ENCODE peak calls at places on chromosome 14, in nine cellular contexts. T is heart left ventricle, Y is GM23338, U is astrocyte of the spinal cord, G is upper lobe of right lung, F is adipocyte, E is fibroblast of lung, N is fibroblast of mammary gland, L is stomach. J is an unnamed sample.

GRCh38 chr14:67942311-67942710 is 122.7 kb downstream of the RAD51B start:
- DNase-seq in T (no peak), Y (no peak), U (no peak), G (no peak), F (no peak), E (peak), N (peak), L (no peak), J (no peak)

GRCh38 chr14:78997811-78998210 is 827.6 kb downstream of the NRXN3 start:
- DNase-seq in T (no peak), Y (no peak), U (peak), G (no peak), F (peak), E (peak), N (peak), L (no peak), J (peak)

GRCh38 chr14:75011356-75012097 is 8.8 kb downstream of the EIF2B2 start:
- DNase-seq in T (no peak), Y (no peak), U (peak), G (no peak), F (peak), E (peak), N (peak), L (no peak), J (no peak)

GRCh38 chr14:95662376-95663186 is 23.6 kb upstream of the TCL1B start:
- DNase-seq in T (no peak), Y (no peak), U (no peak), G (no peak), F (peak), E (no peak), N (peak), L (no peak), J (no peak)

GRCh38 chr14:54253195-54253947 is 143.4 kb upstream of the CDKN3 start:
- DNase-seq in T (no peak), Y (no peak), U (peak), G (no peak), F (peak), E (peak), N (peak), L (no peak), J (no peak)

GRCh38 chr14:92649934-92650545 is 98.4 kb downstream of the LGMN start:
- DNase-seq in T (peak), Y (no peak), U (peak), G (peak), F (peak), E (peak), N (peak), L (peak), J (no peak)

GRCh38 chr14:50846171-50846880 is 15.4 kb upstream of the NIN start:
- DNase-seq in T (no peak), Y (no peak), U (peak), G (no peak), F (peak), E (no peak), N (peak), L (no peak), J (no peak)

GRCh38 chr14:102993523-102993922 is 63.8 kb downstream of the CDC42BPB start:
- DNase-seq in T (no peak), Y (no peak), U (peak), G (no peak), F (peak), E (peak), N (peak), L (no peak), J (no peak)

GRCh38 chr14:67551940-67552339 is 18.9 kb downstream of the PLEKHH1 start:
- DNase-seq in T (no peak), Y (no peak), U (no peak), G (peak), F (no peak), E (no peak), N (no peak), L (no peak), J (no peak)

GRCh38 chr14:56659964-56660551 is 80.5 kb downstream of the TMEM260 start:
- DNase-seq in T (no peak), Y (peak), U (peak), G (no peak), F (peak), E (peak), N (peak), L (no peak), J (no peak)

GRCh38 chr14:79528843-79529405 is 682.4 kb downstream of the DIO2 start:
- DNase-seq in T (no peak), Y (no peak), U (no peak), G (no peak), F (no peak), E (no peak), N (no peak), L (no peak), J (no peak)

GRCh38 chr14:100213956-100214767 is 24.8 kb upstream of the YY1 start:
- DNase-seq in T (peak), Y (peak), U (peak), G (peak), F (peak), E (peak), N (peak), L (peak), J (peak)

GRCh38 chr14:73753043-73753886 is 39.1 kb upstream of the PNMA1 start:
- DNase-seq in T (peak), Y (no peak), U (peak), G (peak), F (no peak), E (no peak), N (no peak), L (peak), J (no peak)

GRCh38 chr14:26290007-26290530 is 307.8 kb downstream of the NOVA1 start:
- DNase-seq in T (no peak), Y (no peak), U (peak), G (no peak), F (peak), E (peak), N (peak), L (no peak), J (no peak)

GRCh38 chr14:102020058-102020971 is 55.9 kb downstream of the DYNC1H1 start:
- DNase-seq in T (no peak), Y (no peak), U (peak), G (no peak), F (peak), E (peak), N (peak), L (no peak), J (no peak)

GRCh38 chr14:52821805-52822250 is 30.4 kb upstream of the GNPNAT1 start:
- DNase-seq in T (no peak), Y (no peak), U (no peak), G (no peak), F (no peak), E (no peak), N (no peak), L (no peak), J (no peak)

GRCh38 chr14:97848351-97848980 is 1051.3 kb downstream of the VRK1 start:
- DNase-seq in T (no peak), Y (peak), U (no peak), G (no peak), F (no peak), E (no peak), N (no peak), L (no peak), J (no peak)

GRCh38 chr14:21039585-21040369 is 2.4 kb upstream of the RNASE7 start:
- DNase-seq in T (peak), Y (peak), U (peak), G (no peak), F (peak), E (peak), N (peak), L (peak), J (peak)

GRCh38 chr14:64422753-64423152 is 34.6 kb downstream of the MTHFD1 start:
- DNase-seq in T (no peak), Y (no peak), U (no peak), G (no peak), F (no peak), E (no peak), N (no peak), L (no peak), J (no peak)

GRCh38 chr14:21070083-21070609 is at the start of gene ARHGEF40:
- DNase-seq in T (peak), Y (peak), U (peak), G (peak), F (peak), E (peak), N (no peak), L (peak), J (peak)

GRCh38 chr14:99955826-99956455 is 109.3 kb upstream of the EVL start:
- DNase-seq in T (no peak), Y (no peak), U (no peak), G (no peak), F (no peak), E (no peak), N (no peak), L (no peak), J (no peak)

GRCh38 chr14:104874571-104875411 is 9.7 kb downstream of the CEP170B start:
- DNase-seq in T (peak), Y (no peak), U (no peak), G (no peak), F (no peak), E (no peak), N (no peak), L (no peak), J (no peak)

GRCh38 chr14:104877066-104877805 is 12.2 kb downstream of the CEP170B start:
- DNase-seq in T (peak), Y (no peak), U (no peak), G (no peak), F (no peak), E (no peak), N (no peak), L (no peak), J (no peak)

GRCh38 chr14:104875811-104876210 is 10.7 kb downstream of the CEP170B start:
- DNase-seq in T (peak), Y (no peak), U (no peak), G (peak), F (no peak), E (no peak), N (no peak), L (no peak), J (no peak)

GRCh38 chr14:104875412-104875751 is 10.3 kb downstream of the CEP170B start:
- DNase-seq in T (peak), Y (no peak), U (no peak), G (no peak), F (no peak), E (no peak), N (no peak), L (no peak), J (no peak)

GRCh38 chr14:104876251-104876699 is 11.2 kb downstream of the CEP170B start:
- DNase-seq in T (peak), Y (peak), U (no peak), G (peak), F (peak), E (peak), N (peak), L (no peak), J (no peak)
- H3K4me3 ChIP-seq in T (no peak), Y (no peak), U (no peak), G (no peak), F (no peak), E (no peak), N (no peak), L (no peak), J (no peak)

DNA sequence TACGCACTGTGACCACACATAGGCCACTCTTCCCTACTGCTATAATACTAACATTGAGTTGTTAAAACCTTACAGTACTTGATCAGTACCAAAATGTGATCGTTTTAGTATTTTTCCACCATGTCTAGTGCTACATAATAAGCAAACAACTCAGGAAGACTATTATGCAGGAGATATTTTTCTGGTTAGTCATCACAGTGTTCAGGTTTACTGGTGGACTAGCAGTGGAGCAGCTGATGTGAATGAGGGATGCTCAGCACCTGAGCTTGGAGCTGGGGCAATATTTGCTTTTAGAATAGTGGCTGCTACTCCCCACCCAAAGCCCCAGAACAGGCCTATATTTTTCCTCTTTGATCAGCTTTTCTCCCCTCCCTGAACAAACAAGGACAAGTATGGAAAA is 513.1 kb downstream of the KCNH5 start:
- DNase-seq in T (no peak), Y (no peak), U (peak), G (no peak), F (no peak), E (no peak), N (no peak), L (no peak), J (no peak)
- H3K4me3 ChIP-seq in T (no peak), Y (no peak), U (no peak), G (no peak), F (no peak), E (no peak), N (no peak), L (no peak), J (no peak)

DNA sequence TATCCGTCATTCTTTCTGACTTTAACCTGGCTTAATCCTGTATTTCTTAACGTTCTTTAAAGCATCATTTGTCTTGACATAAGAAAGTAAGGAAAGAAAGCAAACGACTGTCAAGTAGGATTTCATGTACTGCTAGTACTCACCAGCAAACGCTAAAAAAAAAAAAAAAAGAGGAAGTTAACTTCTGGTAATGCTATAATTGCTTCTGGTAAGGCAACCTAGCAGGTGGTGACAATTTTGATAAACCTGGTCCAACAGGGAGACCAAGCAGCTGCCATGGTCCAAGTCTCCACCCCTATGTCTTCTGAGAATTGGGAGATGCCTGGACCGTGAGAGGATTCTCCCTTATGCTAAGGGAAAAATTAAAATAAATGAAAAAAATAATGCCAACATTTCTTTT is 306.6 kb downstream of the DAD1 start:
- DNase-seq in T (no peak), Y (no peak), U (no peak), G (no peak), F (no peak), E (no peak), N (no peak), L (no peak), J (no peak)
- H3K4me3 ChIP-seq in T (no peak), Y (no peak), U (no peak), G (no peak), F (no peak), E (no peak), N (no peak), L (no peak), J (no peak)

GRCh38 chr14:23407516-23408306 is at the start of gene MYH6:
- DNase-seq in T (no peak), Y (no peak), U (no peak), G (no peak), F (no peak), E (no peak), N (no peak), L (no peak), J (no peak)
- H3K4me3 ChIP-seq in T (no peak), Y (no peak), U (no peak), G (no peak), F (no peak), E (no peak), N (no peak), L (no peak), J (no peak)